ENCODE peak calls at places on chromosomes 11 and 22, in four cellular contexts. W is adrenal gland, C is neural crest cell, D is neural progenitor cell. R is an unnamed sample.

GRCh38 chr11:93268287-93269040 is 62.1 kb upstream of the DEUP1 start:
- DNase-seq in W (no peak), C (no peak), D (no peak), R (no peak)

GRCh38 chr11:131889760-131890620 is 519.6 kb downstream of the NTM start:
- DNase-seq in W (no peak), C (no peak), D (peak), R (no peak)

GRCh38 chr11:15958939-15959338 is 397.4 kb downstream of the SOX6 start:
- DNase-seq in W (no peak), C (no peak), D (no peak), R (no peak)

GRCh38 chr11:125959511-125959910 is 13.7 kb downstream of the VSIG10L2 start:
- DNase-seq in W (no peak), C (no peak), D (no peak), R (no peak)

GRCh38 chr11:130160460-130161090 is 993 bp downstream of the ST14 start:
- DNase-seq in W (no peak), C (no peak), D (peak), R (no peak)

GRCh38 chr11:76558473-76558872 is 112.1 kb downstream of the LRRC32 start:
- DNase-seq in W (no peak), C (no peak), D (no peak), R (no peak)

GRCh38 chr22:22682807-22683667 is 38.6 kb downstream of the GGTLC2 start:
- DNase-seq in W (no peak), C (no peak), D (no peak), R (no peak)

GRCh38 chr11:85086511-85087284 is 540.4 kb downstream of the DLG2 start:
- DNase-seq in W (no peak), C (no peak), D (no peak), R (no peak)

GRCh38 chr11:18243783-18244362 is 4.6 kb downstream of the SAA2 start:
- DNase-seq in W (peak), C (peak), D (peak), R (peak)

GRCh38 chr11:7600205-7600775 is 73.0 kb downstream of the CYB5R2 start:
- DNase-seq in W (peak), C (peak), D (no peak), R (no peak)

GRCh38 chr11:117618956-117619355 is 178.1 kb downstream of the DSCAML1 start:
- DNase-seq in W (no peak), C (no peak), D (peak), R (no peak)

GRCh38 chr11:3206128-3206921 is 12.3 kb downstream of the MRGPRG start:
- DNase-seq in W (no peak), C (no peak), D (no peak), R (no peak)

GRCh38 chr22:42376721-42377177 is 55.5 kb downstream of the NFAM1 start:
- DNase-seq in W (peak), C (peak), D (peak), R (peak)

GRCh38 chr11:71255323-71255722 is 2.9 kb upstream of the SHANK2 start:
- DNase-seq in W (no peak), C (no peak), D (no peak), R (no peak)

GRCh38 chr22:38823076-38823475 is 20.8 kb downstream of the NPTXR start:
- DNase-seq in W (no peak), C (no peak), D (no peak), R (no peak)

GRCh38 chr11:119474682-119475596 is 52.0 kb upstream of the THY1 start:
- DNase-seq in W (peak), C (peak), D (peak), R (peak)

GRCh38 chr22:45552580-45553332 is 50.1 kb downstream of the FBLN1 start:
- DNase-seq in W (peak), C (no peak), D (peak), R (peak)
- TF ChIP-seq CTCF in W (no peak), C (no peak), D (peak), R (no peak)

DNA sequence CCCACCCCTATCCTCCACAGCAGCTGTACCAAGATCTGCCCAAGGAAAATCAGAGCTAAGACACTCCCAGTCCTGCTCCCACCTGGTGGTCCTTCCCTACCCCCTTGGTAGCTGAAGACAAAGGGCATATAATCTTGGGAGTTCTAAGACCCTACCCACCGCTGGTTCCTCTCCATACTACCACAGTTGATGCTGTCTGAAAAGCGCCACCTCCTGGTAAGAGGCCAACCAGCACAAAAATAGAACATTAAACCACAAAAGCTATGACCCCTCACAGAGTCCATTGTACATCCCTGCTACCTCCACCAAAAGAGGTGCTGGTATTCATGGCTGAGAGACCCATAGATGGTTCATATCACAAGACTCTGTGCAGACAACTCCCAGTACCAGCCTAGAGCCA is 161.5 kb upstream of the ARHGAP42 start:
- DNase-seq in W (no peak), C (no peak), D (peak), R (no peak)
- TF ChIP-seq CTCF in W (no peak), C (peak), D (peak), R (no peak)

GRCh38 chr11:103537904-103538502 is 428.8 kb downstream of the DYNC2H1 start:
- DNase-seq in W (no peak), C (no peak), D (peak), R (no peak)
- TF ChIP-seq CTCF in W (peak), C (peak), D (peak), R (peak)

DNA sequence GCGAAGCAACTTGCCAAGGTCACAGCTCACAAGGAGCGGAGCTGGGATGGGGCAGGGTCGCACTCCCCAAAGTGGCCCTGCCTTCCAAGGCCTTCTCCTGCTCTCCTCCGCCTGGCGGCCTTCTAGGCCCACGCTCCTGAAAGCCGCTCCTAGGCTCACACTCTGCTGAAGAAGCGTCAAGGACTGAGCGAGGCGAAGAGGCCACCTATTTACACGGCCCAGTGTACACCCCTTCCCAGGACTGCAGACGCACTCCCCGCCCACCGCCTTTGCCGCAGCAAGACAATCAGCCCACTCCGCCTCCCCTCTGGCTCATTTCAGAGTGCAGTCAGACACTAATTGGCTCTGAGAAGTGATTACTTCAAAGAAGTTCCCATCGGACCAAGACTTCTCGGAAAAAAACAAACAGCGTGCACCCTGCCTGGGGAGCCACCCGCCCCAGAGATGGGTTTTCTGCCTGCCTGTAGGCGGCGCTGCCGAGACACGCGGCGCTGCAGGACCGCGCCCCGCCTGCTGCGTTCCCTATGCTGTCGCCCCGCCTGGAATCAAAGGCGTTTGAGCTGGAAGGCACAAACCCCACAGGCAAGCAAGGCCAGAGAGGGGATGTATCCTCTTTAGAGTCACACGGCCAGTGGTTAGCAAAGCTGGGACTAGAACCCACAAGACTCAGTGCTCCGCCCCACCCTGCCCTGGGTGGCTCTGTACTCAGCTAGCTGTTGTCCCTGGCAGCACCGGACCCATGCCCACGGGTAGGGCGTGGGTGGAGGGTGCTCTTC is 414.8 kb downstream of the BUD13 start:
- DNase-seq in W (no peak), C (peak), D (peak), R (peak)
- TF ChIP-seq CTCF in W (peak), C (peak), D (peak), R (peak)

GRCh38 chr22:30289980-30290313 is 642 bp upstream of the CASTOR1 start:
- DNase-seq in W (no peak), C (no peak), D (no peak), R (no peak)
- TF ChIP-seq CTCF in W (no peak), C (no peak), D (peak), R (no peak)

GRCh38 chr11:60482361-60482760 is 10.2 kb upstream of the MS4A12 start:
- DNase-seq in W (peak), C (no peak), D (no peak), R (no peak)

GRCh38 chr11:60485987-60486386 is 6.6 kb upstream of the MS4A12 start:
- DNase-seq in W (no peak), C (peak), D (peak), R (peak)
- TF ChIP-seq CTCF in W (peak), C (peak), D (peak), R (peak)

DNA sequence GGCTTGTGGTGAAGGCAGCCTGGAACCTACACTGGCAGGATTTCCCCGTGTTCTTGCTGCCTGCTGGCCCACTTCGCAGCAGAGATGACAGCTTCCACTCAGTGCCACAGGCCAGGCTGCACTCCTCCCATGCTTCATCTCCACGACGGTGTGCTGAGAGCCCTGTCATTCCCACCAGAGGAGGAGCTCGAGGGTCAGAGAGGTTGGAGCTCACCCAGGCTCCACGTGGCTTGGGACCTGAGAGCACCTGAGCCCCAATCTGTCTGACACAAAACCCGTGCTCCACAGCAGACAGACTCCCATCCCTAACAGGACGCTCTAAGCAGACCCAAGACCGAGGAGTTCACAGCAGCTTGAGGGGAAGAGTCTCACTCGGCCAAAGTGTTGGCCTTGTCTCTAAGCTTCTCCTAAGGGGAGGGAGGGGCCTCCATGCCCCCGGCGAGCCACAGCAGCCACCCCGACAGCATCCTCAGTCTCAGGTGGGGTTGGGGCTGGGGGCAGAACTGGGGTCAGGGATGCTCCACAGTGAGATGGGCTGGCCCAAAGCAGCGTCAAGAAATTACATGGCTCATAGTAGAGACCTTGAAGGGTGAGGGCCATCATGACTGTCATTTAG is 10.7 kb downstream of the LRFN4 start:
- DNase-seq in W (no peak), C (no peak), D (no peak), R (no peak)
- TF ChIP-seq CTCF in W (no peak), C (no peak), D (no peak), R (no peak)

R was measured in nephron progenitor cell.